ENCODE peak calls at places on chromosomes 5 and 9, in four cellular contexts. One of them, this sample, is unnamed.

GRCh38 chr5:93586948-93587918 is 4.2 kb downstream of the NR2F1 start:
- DNase-seq in H9: no peak
- DNase-seq in activated T-cell treated with anti-CD3 and anti-CD28 coated beads, Interleukin-2, amount 50 U/mL, for 1 hour: no peak
- DNase-seq in T-helper 9 cell: no peak
- DNase-seq in this sample: no peak

GRCh38 chr9:126671983-126672382 is 58.3 kb downstream of the LMX1B start:
- DNase-seq in activated T-cell treated with anti-CD3 and anti-CD28 coated beads, Interleukin-2, amount 50 U/mL, for 1 hour: no peak
- DNase-seq in T-helper 9 cell: no peak
- DNase-seq in H9: no peak
- DNase-seq in this sample: no peak

GRCh38 chr9:27094640-27095039 is 14.4 kb upstream of the TEK start:
- DNase-seq in T-helper 9 cell: no peak
- DNase-seq in H9: no peak
- DNase-seq in activated T-cell treated with anti-CD3 and anti-CD28 coated beads, Interleukin-2, amount 50 U/mL, for 1 hour: no peak
- DNase-seq in this sample: no peak

GRCh38 chr9:69801994-69802393 is 18.6 kb upstream of the CFAP95 start:
- DNase-seq in activated T-cell treated with anti-CD3 and anti-CD28 coated beads, Interleukin-2, amount 50 U/mL, for 1 hour: no peak
- DNase-seq in T-helper 9 cell: no peak
- DNase-seq in H9: no peak
- DNase-seq in this sample: no peak

GRCh38 chr5:149381986-149382338 is 2.9 kb upstream of the IL17B start:
- DNase-seq in H9: peak; percentile 90
- DNase-seq in activated T-cell treated with anti-CD3 and anti-CD28 coated beads, Interleukin-2, amount 50 U/mL, for 1 hour: peak; percentile 76
- DNase-seq in T-helper 9 cell: peak; percentile 75
- DNase-seq in this sample: peak; percentile 62

GRCh38 chr5:112483704-112484103 is 64.6 kb upstream of the EPB41L4A start:
- DNase-seq in H9: no peak
- DNase-seq in activated T-cell treated with anti-CD3 and anti-CD28 coated beads, Interleukin-2, amount 50 U/mL, for 1 hour: no peak
- DNase-seq in T-helper 9 cell: no peak
- DNase-seq in this sample: no peak

GRCh38 chr9:118418887-118419620 is 714.9 kb downstream of the TLR4 start:
- DNase-seq in T-helper 9 cell: no peak
- DNase-seq in H9: no peak
- DNase-seq in activated T-cell treated with anti-CD3 and anti-CD28 coated beads, Interleukin-2, amount 50 U/mL, for 1 hour: no peak
- DNase-seq in this sample: no peak

GRCh38 chr5:1005362-1005851 is 3.2 kb upstream of the NKD2 start:
- DNase-seq in T-helper 9 cell: no peak
- DNase-seq in activated T-cell treated with anti-CD3 and anti-CD28 coated beads, Interleukin-2, amount 50 U/mL, for 1 hour: peak; percentile 16
- DNase-seq in H9: no peak
- DNase-seq in this sample: no peak

GRCh38 chr9:128706045-128706444 is 3.7 kb downstream of the PKN3 start:
- DNase-seq in H9: peak; percentile 22
- DNase-seq in activated T-cell treated with anti-CD3 and anti-CD28 coated beads, Interleukin-2, amount 50 U/mL, for 1 hour: no peak
- DNase-seq in T-helper 9 cell: no peak
- DNase-seq in this sample: no peak

GRCh38 chr5:17679597-17680187 is 45.4 kb downstream of the TAF11L14 start:
- DNase-seq in H9: no peak
- DNase-seq in activated T-cell treated with anti-CD3 and anti-CD28 coated beads, Interleukin-2, amount 50 U/mL, for 1 hour: no peak
- DNase-seq in T-helper 9 cell: no peak
- DNase-seq in this sample: no peak

GRCh38 chr5:16855475-16855874 is 80.6 kb downstream of the MYO10 start:
- DNase-seq in activated T-cell treated with anti-CD3 and anti-CD28 coated beads, Interleukin-2, amount 50 U/mL, for 1 hour: no peak
- DNase-seq in H9: no peak
- DNase-seq in T-helper 9 cell: no peak
- DNase-seq in this sample: no peak

GRCh38 chr5:176497852-176498251 is 39.4 kb downstream of the RNF44 start:
- DNase-seq in H9: no peak
- DNase-seq in T-helper 9 cell: no peak
- DNase-seq in activated T-cell treated with anti-CD3 and anti-CD28 coated beads, Interleukin-2, amount 50 U/mL, for 1 hour: no peak
- DNase-seq in this sample: no peak

GRCh38 chr9:38126730-38127129 is 57.7 kb upstream of the SHB start:
- DNase-seq in T-helper 9 cell: no peak
- DNase-seq in activated T-cell treated with anti-CD3 and anti-CD28 coated beads, Interleukin-2, amount 50 U/mL, for 1 hour: no peak
- DNase-seq in H9: no peak
- DNase-seq in this sample: no peak

GRCh38 chr5:80711938-80712337 is 57.2 kb upstream of the DHFR start:
- DNase-seq in activated T-cell treated with anti-CD3 and anti-CD28 coated beads, Interleukin-2, amount 50 U/mL, for 1 hour: no peak
- DNase-seq in T-helper 9 cell: no peak
- DNase-seq in H9: peak; percentile 67
- DNase-seq in this sample: no peak

GRCh38 chr9:129473523-129474244 is 147.2 kb downstream of the C9orf50 start:
- DNase-seq in H9: no peak
- DNase-seq in activated T-cell treated with anti-CD3 and anti-CD28 coated beads, Interleukin-2, amount 50 U/mL, for 1 hour: no peak
- DNase-seq in T-helper 9 cell: no peak
- DNase-seq in this sample: no peak

GRCh38 chr9:95556521-95556920 is 39.8 kb upstream of the PTCH1 start:
- DNase-seq in activated T-cell treated with anti-CD3 and anti-CD28 coated beads, Interleukin-2, amount 50 U/mL, for 1 hour: no peak
- DNase-seq in H9: no peak
- DNase-seq in T-helper 9 cell: no peak
- DNase-seq in this sample: no peak

GRCh38 chr5:36630201-36630968 is 24.0 kb downstream of the SLC1A3 start:
- DNase-seq in H9: no peak
- DNase-seq in T-helper 9 cell: no peak
- DNase-seq in activated T-cell treated with anti-CD3 and anti-CD28 coated beads, Interleukin-2, amount 50 U/mL, for 1 hour: no peak
- DNase-seq in this sample: no peak

GRCh38 chr9:134177624-134178393 is 13.4 kb upstream of the RNU6ATAC start:
- DNase-seq in T-helper 9 cell: no peak
- DNase-seq in activated T-cell treated with anti-CD3 and anti-CD28 coated beads, Interleukin-2, amount 50 U/mL, for 1 hour: no peak
- DNase-seq in H9: no peak
- DNase-seq in this sample: no peak

GRCh38 chr5:17218353-17219005 is 1.0 kb downstream of the BASP1 start:
- DNase-seq in T-helper 9 cell: no peak
- DNase-seq in H9: no peak
- DNase-seq in activated T-cell treated with anti-CD3 and anti-CD28 coated beads, Interleukin-2, amount 50 U/mL, for 1 hour: peak; percentile 16
- DNase-seq in this sample: no peak

GRCh38 chr9:83473488-83473971 is 64.7 kb downstream of the FRMD3 start:
- DNase-seq in H9: no peak
- DNase-seq in T-helper 9 cell: no peak
- DNase-seq in activated T-cell treated with anti-CD3 and anti-CD28 coated beads, Interleukin-2, amount 50 U/mL, for 1 hour: no peak
- DNase-seq in this sample: peak; percentile 2

GRCh38 chr5:96083361-96083881 is 121.8 kb upstream of the ELL2 start:
- DNase-seq in activated T-cell treated with anti-CD3 and anti-CD28 coated beads, Interleukin-2, amount 50 U/mL, for 1 hour: no peak
- DNase-seq in H9: peak; percentile 48
- DNase-seq in T-helper 9 cell: no peak
- DNase-seq in this sample: no peak

GRCh38 chr5:59034498-59035186 is 451.8 kb downstream of the RAB3C start:
- DNase-seq in T-helper 9 cell: no peak
- DNase-seq in H9: no peak
- DNase-seq in activated T-cell treated with anti-CD3 and anti-CD28 coated beads, Interleukin-2, amount 50 U/mL, for 1 hour: no peak
- DNase-seq in this sample: peak; percentile 61

This sample was measured in T-helper 1 cell.